ENCODE peak calls at places on chromosomes 13 and 19, in eight cellular contexts. O, M, H, T, G, R, K and A are unnamed samples.

GRCh38 chr13:79749985-79750551 is 269.1 kb downstream of the NDFIP2 start:
- DNase-seq in O (peak), M (no peak), H (peak), T (peak), G (no peak), R (no peak), K (no peak), A (no peak)

GRCh38 chr13:76764429-76764828 is 121.8 kb downstream of the KCTD12 start:
- DNase-seq in O (no peak), M (peak), H (peak), T (peak), G (peak), R (no peak), K (peak), A (no peak)

GRCh38 chr19:51783373-51783772 is 11.6 kb upstream of the FPR3 start:
- DNase-seq in O (no peak), M (peak), H (peak), T (peak), G (peak), R (no peak), K (no peak), A (no peak)

GRCh38 chr19:43469160-43469480 is 3.7 kb upstream of the LYPD3 start:
- DNase-seq in O (no peak), M (no peak), H (no peak), T (no peak), G (no peak), R (no peak), K (no peak), A (no peak)

GRCh38 chr13:59750860-59751259 is 412.9 kb downstream of the DIAPH3 start:
- DNase-seq in O (peak), M (no peak), H (peak), T (peak), G (no peak), R (no peak), K (no peak), A (no peak)

GRCh38 chr13:35479223-35479536 is 2.7 kb upstream of the MAB21L1 start:
- DNase-seq in O (no peak), M (no peak), H (no peak), T (no peak), G (no peak), R (no peak), K (no peak), A (no peak)

GRCh38 chr13:52862358-52863206 is 14.1 kb upstream of the PCDH8 start:
- DNase-seq in O (no peak), M (peak), H (peak), T (peak), G (peak), R (no peak), K (no peak), A (no peak)

GRCh38 chr13:35881360-35881759 is 249.8 kb downstream of the DCLK1 start:
- DNase-seq in O (peak), M (no peak), H (peak), T (no peak), G (no peak), R (no peak), K (no peak), A (no peak)

GRCh38 chr19:48147597-48148175 is 22.5 kb downstream of the LIG1 start:
- DNase-seq in O (no peak), M (no peak), H (no peak), T (no peak), G (no peak), R (no peak), K (no peak), A (no peak)

GRCh38 chr13:48817166-48817802 is 158.4 kb upstream of the FNDC3A start:
- DNase-seq in O (no peak), M (no peak), H (no peak), T (no peak), G (no peak), R (no peak), K (no peak), A (no peak)

GRCh38 chr13:48194392-48194754 is 38.6 kb upstream of the ITM2B start:
- DNase-seq in O (no peak), M (no peak), H (peak), T (peak), G (peak), R (no peak), K (no peak), A (peak)

DNA sequence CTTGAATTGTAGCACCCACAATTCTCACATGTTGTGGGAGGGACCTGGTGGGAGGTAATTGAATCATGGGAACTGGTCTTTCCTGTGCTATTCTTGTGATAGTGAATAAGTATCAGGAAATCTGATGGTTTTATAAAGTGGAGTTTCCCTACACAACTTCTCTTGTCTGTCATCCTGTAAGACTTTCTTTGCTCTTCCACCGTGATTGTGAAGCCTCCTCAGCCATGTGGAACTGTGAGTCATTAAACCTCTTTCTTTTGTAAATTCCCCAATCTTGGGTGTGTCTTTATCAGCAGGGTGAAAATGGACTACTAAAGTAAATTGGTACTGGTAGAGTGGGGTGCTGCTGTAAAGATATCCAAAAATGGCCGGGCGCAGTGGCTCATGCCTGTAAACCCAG is 215.6 kb downstream of the LIG4 start:
- DNase-seq in O (no peak), M (no peak), H (no peak), T (peak), G (no peak), R (no peak), K (no peak), A (no peak)
- TF ChIP-seq CTCF in O (no peak), M (no peak), H (no peak), T (no peak), G (no peak), R (no peak), K (no peak), A (no peak)

GRCh38 chr13:97658556-97658955 is 224.6 kb downstream of the RAP2A start:
- DNase-seq in O (no peak), M (no peak), H (peak), T (no peak), G (no peak), R (no peak), K (no peak), A (no peak)

GRCh38 chr13:97660488-97661086 is 226.6 kb downstream of the RAP2A start:
- DNase-seq in O (no peak), M (no peak), H (peak), T (no peak), G (no peak), R (no peak), K (no peak), A (no peak)

GRCh38 chr13:97653741-97654140 is 219.8 kb downstream of the RAP2A start:
- DNase-seq in O (no peak), M (no peak), H (peak), T (peak), G (no peak), R (no peak), K (no peak), A (no peak)

GRCh38 chr13:97659602-97660001 is 225.6 kb downstream of the RAP2A start:
- DNase-seq in O (no peak), M (no peak), H (peak), T (no peak), G (peak), R (no peak), K (no peak), A (no peak)
- TF ChIP-seq CTCF in O (no peak), M (no peak), H (peak), T (peak), G (peak), R (peak), K (peak), A (peak)

DNA sequence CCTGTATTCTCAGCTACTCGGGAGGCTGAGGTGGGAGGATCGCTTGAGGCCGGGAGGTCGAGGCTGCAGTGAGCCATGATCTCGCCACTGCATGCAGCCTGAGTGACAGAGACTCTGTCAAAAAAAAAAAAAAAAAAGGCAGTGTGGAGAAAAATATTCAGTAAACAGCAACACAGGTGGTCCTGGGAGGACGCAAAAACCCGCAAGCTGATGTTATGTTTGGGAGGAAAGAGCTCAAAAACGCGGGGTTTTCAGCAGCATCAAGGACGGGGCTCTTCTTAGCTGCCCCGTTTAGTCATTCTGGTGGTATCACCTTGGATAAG is 599 bp upstream of the ZNF784 start:
- DNase-seq in O (no peak), M (no peak), H (no peak), T (no peak), G (no peak), R (no peak), K (no peak), A (no peak)
- TF ChIP-seq CTCF in O (no peak), M (no peak), H (no peak), T (no peak), G (no peak), R (no peak), K (no peak), A (no peak)

DNA sequence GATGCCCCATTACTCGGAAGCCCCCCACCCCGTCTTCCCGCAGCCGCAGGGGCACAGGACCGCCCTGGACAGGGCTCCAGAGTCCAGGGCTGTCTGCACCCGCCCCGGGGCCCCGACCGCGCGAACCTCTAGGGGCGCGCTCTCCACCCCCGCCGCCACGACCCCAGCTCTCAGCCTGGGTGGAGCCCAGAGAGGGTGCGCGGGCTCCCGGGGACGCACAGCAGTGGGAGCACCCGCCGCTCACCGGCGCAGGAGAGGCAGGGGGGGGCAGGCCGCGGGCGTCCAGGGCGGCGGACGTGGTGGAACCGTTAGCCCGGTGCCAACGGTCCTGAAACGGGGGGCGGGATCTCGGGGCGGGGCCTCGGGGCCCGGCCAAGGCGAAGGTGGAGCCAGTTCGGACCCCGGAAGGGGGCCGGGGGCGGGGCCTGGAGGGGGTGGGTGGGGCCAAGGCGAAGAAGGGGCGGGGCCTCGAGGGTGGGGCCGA is at the start of gene ATP8B3:
- DNase-seq in O (no peak), M (peak), H (no peak), T (no peak), G (no peak), R (no peak), K (no peak), A (peak)
- TF ChIP-seq CTCF in O (no peak), M (no peak), H (peak), T (no peak), G (no peak), R (no peak), K (peak), A (no peak)

DNA sequence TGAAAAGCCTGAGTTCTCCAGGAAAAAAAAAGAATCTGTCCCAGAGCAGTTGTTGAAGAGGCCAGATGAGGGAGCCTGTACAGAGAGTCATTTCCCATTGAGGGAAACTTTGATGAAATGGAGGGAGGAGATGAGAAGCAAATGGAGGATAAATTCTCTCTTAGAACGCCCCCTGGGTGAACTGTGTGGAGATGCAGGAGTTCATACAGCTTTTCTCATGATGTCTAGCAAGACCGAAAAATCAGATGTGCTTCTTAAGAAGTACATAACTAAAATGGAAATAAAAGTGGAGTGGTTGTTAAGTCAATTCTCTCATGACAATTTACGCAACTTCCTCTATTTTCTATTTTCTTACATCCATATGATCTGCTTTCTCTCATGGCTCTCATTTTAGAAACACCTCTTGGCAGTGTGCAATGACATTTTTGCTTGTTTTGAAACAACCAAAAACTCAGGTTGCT is 1263.1 kb downstream of the PCDH9 start:
- DNase-seq in O (peak), M (no peak), H (peak), T (peak), G (peak), R (no peak), K (no peak), A (no peak)
- TF ChIP-seq CTCF in O (peak), M (no peak), H (peak), T (peak), G (peak), R (peak), K (no peak), A (no peak)

DNA sequence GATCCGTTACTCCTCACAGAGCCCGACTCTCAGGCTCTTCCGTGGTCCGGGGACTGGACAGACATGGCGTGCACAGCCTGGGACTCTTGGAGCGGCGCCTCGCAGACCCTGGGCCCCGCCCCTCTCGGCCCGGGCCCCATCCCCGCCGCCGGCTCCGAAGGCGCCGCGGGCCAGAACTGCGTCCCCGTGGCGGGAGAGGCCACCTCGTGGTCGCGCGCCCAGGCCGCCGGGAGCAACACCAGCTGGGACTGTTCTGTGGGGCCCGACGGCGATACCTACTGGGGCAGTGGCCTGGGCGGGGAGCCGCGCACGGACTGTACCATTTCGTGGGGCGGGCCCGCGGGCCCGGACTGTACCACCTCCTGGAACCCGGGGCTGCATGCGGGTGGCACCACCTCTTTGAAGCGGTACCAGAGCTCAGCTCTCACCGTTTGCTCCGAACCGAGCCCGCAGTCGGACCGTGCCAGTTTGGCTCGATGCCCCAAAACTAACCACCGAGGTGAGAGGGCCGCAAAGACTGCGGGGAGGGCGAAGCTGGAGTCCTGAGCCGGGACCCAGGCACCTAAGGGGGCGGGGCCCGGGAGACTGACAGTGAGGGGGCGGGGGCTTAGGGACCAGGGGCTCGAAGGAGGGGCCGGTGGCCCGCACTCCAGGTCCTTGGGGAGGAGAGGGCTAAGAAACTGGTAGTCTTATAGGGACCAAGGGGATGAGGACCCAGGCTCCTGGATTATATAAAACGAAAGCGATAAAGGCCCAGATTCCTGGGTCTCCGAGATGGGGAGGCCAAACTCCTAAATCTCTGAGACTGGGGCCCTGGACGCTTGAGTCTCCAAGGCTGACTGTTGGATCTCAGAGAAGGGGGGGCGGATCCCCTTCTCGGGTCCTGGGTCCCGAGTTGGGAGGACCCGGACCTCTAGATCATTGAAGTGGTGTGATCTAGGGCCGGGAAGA is 2.0 kb downstream of the ETV2 start:
- DNase-seq in O (peak), M (peak), H (peak), T (peak), G (peak), R (peak), K (peak), A (peak)
- TF ChIP-seq CTCF in O (no peak), M (no peak), H (no peak), T (no peak), G (no peak), R (no peak), K (peak), A (peak)